ENCODE peak calls at places on chromosomes 5 and 9, in five cellular contexts. H is suprapubic skin, U is MM.1S, R is psoas muscle, S is tibial artery. A is an unnamed sample. For H3K4me1, the result is how much of the 10 kb centered on the place peaks cover.

GRCh38 chr5:45694255-45694834 is 1.8 kb downstream of the HCN1 start:
- DNase-seq in R (no peak), H (no peak), U (no peak), S (no peak), A (no peak)

GRCh38 chr9:124309665-124310064 is 51.9 kb downstream of the NEK6 start:
- DNase-seq in S (peak), U (no peak), R (no peak), H (no peak), A (no peak)

GRCh38 chr9:3498691-3499090 is 27.1 kb downstream of the RFX3 start:
- DNase-seq in U (no peak), H (no peak), R (no peak), S (no peak), A (no peak)

GRCh38 chr9:126564716-126565115 is 49.0 kb upstream of the LMX1B start:
- DNase-seq in S (no peak), U (no peak), R (no peak), H (no peak), A (no peak)

GRCh38 chr9:135209136-135209535 is 121.7 kb downstream of the OLFM1 start:
- DNase-seq in H (no peak), S (no peak), U (no peak), R (no peak), A (no peak)

GRCh38 chr9:7653262-7653661 is 146.3 kb downstream of the DMAC1 start:
- DNase-seq in H (no peak), U (no peak), R (no peak), S (no peak), A (no peak)

GRCh38 chr9:6645153-6646027 is at the start of gene GLDC:
- DNase-seq in S (no peak), U (peak), H (peak), R (peak), A (no peak)

GRCh38 chr9:100598641-100599145 is 20.8 kb downstream of the CAVIN4 start:
- DNase-seq in S (peak), R (peak), H (peak), U (peak), A (no peak)

DNA sequence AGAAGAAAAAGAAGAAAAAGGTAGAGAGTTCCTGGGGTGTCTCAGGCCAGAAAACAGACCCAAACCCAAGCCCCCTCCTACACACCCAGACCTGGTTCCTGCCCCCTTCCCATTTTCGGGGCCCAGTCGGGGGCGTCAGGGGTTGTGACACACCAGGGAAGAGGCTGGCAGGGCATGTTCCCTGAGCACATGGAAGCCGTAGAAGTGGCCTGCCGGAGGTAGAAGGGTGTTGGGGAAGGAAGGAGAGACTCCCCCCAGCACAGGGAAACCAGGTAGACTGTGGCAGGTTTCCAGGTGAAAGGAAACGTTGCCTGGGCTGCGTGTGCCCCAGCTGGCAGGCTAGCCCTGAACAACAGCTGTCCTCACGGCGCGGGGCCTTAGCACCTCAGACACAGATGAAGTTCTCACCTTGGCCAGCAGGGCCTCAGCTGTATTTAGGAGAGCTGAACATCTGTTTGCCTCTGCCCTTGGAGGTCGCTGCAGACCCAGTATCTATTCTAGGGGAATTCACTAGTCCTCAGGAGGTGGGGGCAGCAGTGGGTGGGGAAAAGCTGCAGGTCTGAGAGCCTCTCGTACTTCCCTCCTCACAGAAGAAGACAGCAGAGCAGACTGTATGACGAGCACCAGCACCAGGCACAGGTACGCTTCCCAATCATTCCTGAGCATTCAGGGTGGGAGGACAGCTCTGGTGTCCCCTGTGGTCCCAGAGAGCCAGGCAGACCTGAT is 14.1 kb downstream of the CD74 start:
- DNase-seq in H (no peak), S (no peak), R (no peak), U (peak), A (no peak)
- TF ChIP-seq CTCF in H (no peak), S (peak), R (peak), U (peak), A (no peak)

GRCh38 chr9:72306771-72307170 is 58.2 kb downstream of the ZFAND5 start:
- DNase-seq in U (no peak), H (no peak), R (no peak), S (no peak), A (no peak)

GRCh38 chr9:72300884-72301283 is 64.1 kb downstream of the ZFAND5 start:
- DNase-seq in H (no peak), S (no peak), U (peak), R (no peak), A (no peak)

GRCh38 chr9:72304538-72304937 is 60.5 kb downstream of the ZFAND5 start:
- DNase-seq in R (no peak), H (no peak), U (no peak), S (no peak), A (no peak)

GRCh38 chr9:72309366-72310133 is 55.5 kb downstream of the ZFAND5 start:
- DNase-seq in S (no peak), H (no peak), R (no peak), U (no peak), A (no peak)

GRCh38 chr9:72305102-72305546 is 59.9 kb downstream of the ZFAND5 start:
- DNase-seq in H (peak), R (peak), U (peak), S (peak), A (peak)
- H3K4me1 ChIP-seq in H (under half), R (under half), U (under half), S (under half), A (under half)

GRCh38 chr5:816176-816575 is 31.6 kb upstream of the ZDHHC11B start:
- DNase-seq in S (no peak), U (no peak), H (no peak), R (no peak), A (peak)

GRCh38 chr5:820245-820644 is 30.5 kb downstream of the ZDHHC11 start:
- DNase-seq in U (no peak), R (no peak), H (no peak), S (no peak), A (peak)

GRCh38 chr5:819078-819477 is 31.7 kb downstream of the ZDHHC11 start:
- DNase-seq in R (no peak), U (no peak), H (no peak), S (no peak), A (no peak)

GRCh38 chr5:821504-821903 is 29.3 kb downstream of the ZDHHC11 start:
- DNase-seq in U (no peak), S (no peak), H (no peak), R (no peak), A (peak)
- TF ChIP-seq CTCF in U (no peak), S (no peak), H (no peak), R (no peak), A (no peak)

GRCh38 chr5:73640861-73641320 is 14.9 kb downstream of the ARHGEF28 start:
- DNase-seq in S (no peak), R (no peak), H (no peak), U (no peak), A (no peak)

GRCh38 chr5:73638344-73639095 is 12.5 kb downstream of the ARHGEF28 start:
- DNase-seq in R (no peak), H (no peak), S (no peak), U (no peak), A (peak)

GRCh38 chr5:73637565-73637964 is 11.6 kb downstream of the ARHGEF28 start:
- DNase-seq in R (no peak), S (no peak), H (no peak), U (no peak), A (no peak)

GRCh38 chr5:73633060-73633459 is 7.1 kb downstream of the ARHGEF28 start:
- DNase-seq in H (no peak), S (no peak), R (no peak), U (no peak), A (peak)

GRCh38 chr5:73636408-73636807 is 10.4 kb downstream of the ARHGEF28 start:
- DNase-seq in H (no peak), S (no peak), U (no peak), R (no peak), A (no peak)
- H3K4me1 ChIP-seq in H (under half), S (under half), U (under half), R (under half), A (under half)